ENCODE peak calls at places on chromosomes 2 and 18, in ten cellular contexts. One of them, this sample, is unnamed.

GRCh38 chr2:106581755-106582430 is 94.7 kb downstream of the CD8B2 start:
- DNase-seq in GM12878: no peak
- DNase-seq in Panc1: no peak
- DNase-seq in sigmoid colon: peak
- DNase-seq in endothelial cell of umbilical vein: no peak
- DNase-seq in spleen: peak
- DNase-seq in H1: peak
- DNase-seq in GM23338: peak
- DNase-seq in SK-N-SH: peak
- DNase-seq in stomach: peak
- DNase-seq in this sample: no peak

GRCh38 chr2:216578325-216578724 is 54.9 kb upstream of the IGFBP2 start:
- DNase-seq in endothelial cell of umbilical vein: no peak
- DNase-seq in Panc1: no peak
- DNase-seq in sigmoid colon: no peak
- DNase-seq in GM12878: no peak
- DNase-seq in SK-N-SH: no peak
- DNase-seq in H1: no peak
- DNase-seq in stomach: no peak
- DNase-seq in GM23338: no peak
- DNase-seq in spleen: no peak
- DNase-seq in this sample: no peak

GRCh38 chr2:42978175-42978886 is 185.9 kb upstream of the HAAO start:
- DNase-seq in H1: no peak
- DNase-seq in GM23338: no peak
- DNase-seq in stomach: no peak
- DNase-seq in Panc1: no peak
- DNase-seq in endothelial cell of umbilical vein: no peak
- DNase-seq in sigmoid colon: peak
- DNase-seq in spleen: peak
- DNase-seq in GM12878: no peak
- DNase-seq in SK-N-SH: peak
- DNase-seq in this sample: no peak

GRCh38 chr2:241854342-241855244 is 4.1 kb downstream of the PDCD1 start:
- DNase-seq in spleen: peak
- DNase-seq in stomach: no peak
- DNase-seq in Panc1: no peak
- DNase-seq in sigmoid colon: peak
- DNase-seq in SK-N-SH: peak
- DNase-seq in H1: no peak
- DNase-seq in GM23338: no peak
- DNase-seq in GM12878: no peak
- DNase-seq in endothelial cell of umbilical vein: no peak
- DNase-seq in this sample: peak

GRCh38 chr2:131673400-131674173 is 145.9 kb downstream of the CCDC74A start:
- DNase-seq in GM12878: no peak
- DNase-seq in Panc1: no peak
- DNase-seq in endothelial cell of umbilical vein: peak
- DNase-seq in GM23338: peak
- DNase-seq in H1: peak
- DNase-seq in stomach: peak
- DNase-seq in spleen: peak
- DNase-seq in sigmoid colon: peak
- DNase-seq in SK-N-SH: peak
- DNase-seq in this sample: peak

GRCh38 chr18:10926565-10927194 is 222.7 kb downstream of the PIEZO2 start:
- DNase-seq in endothelial cell of umbilical vein: peak
- DNase-seq in stomach: no peak
- DNase-seq in GM23338: peak
- DNase-seq in sigmoid colon: no peak
- DNase-seq in GM12878: peak
- DNase-seq in SK-N-SH: no peak
- DNase-seq in Panc1: no peak
- DNase-seq in spleen: no peak
- DNase-seq in H1: no peak
- DNase-seq in this sample: no peak

GRCh38 chr2:96842600-96842999 is 1.2 kb downstream of the ANKRD23 start:
- DNase-seq in spleen: no peak
- DNase-seq in SK-N-SH: no peak
- DNase-seq in GM23338: no peak
- DNase-seq in sigmoid colon: no peak
- DNase-seq in GM12878: no peak
- DNase-seq in endothelial cell of umbilical vein: no peak
- DNase-seq in Panc1: no peak
- DNase-seq in stomach: no peak
- DNase-seq in H1: no peak
- DNase-seq in this sample: no peak

GRCh38 chr2:132416996-132417395 is 391 bp downstream of the GPR39 start:
- DNase-seq in stomach: no peak
- DNase-seq in GM12878: no peak
- DNase-seq in spleen: no peak
- DNase-seq in sigmoid colon: no peak
- DNase-seq in GM23338: no peak
- DNase-seq in H1: no peak
- DNase-seq in Panc1: no peak
- DNase-seq in SK-N-SH: peak
- DNase-seq in endothelial cell of umbilical vein: no peak
- DNase-seq in this sample: no peak

GRCh38 chr18:36539674-36540073 is 242.2 kb downstream of the FHOD3 start:
- DNase-seq in endothelial cell of umbilical vein: no peak
- DNase-seq in H1: no peak
- DNase-seq in GM12878: no peak
- DNase-seq in spleen: no peak
- DNase-seq in sigmoid colon: no peak
- DNase-seq in GM23338: no peak
- DNase-seq in SK-N-SH: no peak
- DNase-seq in stomach: no peak
- DNase-seq in Panc1: no peak
- DNase-seq in this sample: no peak

GRCh38 chr2:196530910-196531309 is 108.6 kb upstream of the CCDC150 start:
- DNase-seq in H1: no peak
- DNase-seq in SK-N-SH: no peak
- DNase-seq in stomach: no peak
- DNase-seq in GM23338: no peak
- DNase-seq in GM12878: no peak
- DNase-seq in sigmoid colon: no peak
- DNase-seq in endothelial cell of umbilical vein: no peak
- DNase-seq in Panc1: no peak
- DNase-seq in spleen: no peak
- DNase-seq in this sample: no peak

DNA sequence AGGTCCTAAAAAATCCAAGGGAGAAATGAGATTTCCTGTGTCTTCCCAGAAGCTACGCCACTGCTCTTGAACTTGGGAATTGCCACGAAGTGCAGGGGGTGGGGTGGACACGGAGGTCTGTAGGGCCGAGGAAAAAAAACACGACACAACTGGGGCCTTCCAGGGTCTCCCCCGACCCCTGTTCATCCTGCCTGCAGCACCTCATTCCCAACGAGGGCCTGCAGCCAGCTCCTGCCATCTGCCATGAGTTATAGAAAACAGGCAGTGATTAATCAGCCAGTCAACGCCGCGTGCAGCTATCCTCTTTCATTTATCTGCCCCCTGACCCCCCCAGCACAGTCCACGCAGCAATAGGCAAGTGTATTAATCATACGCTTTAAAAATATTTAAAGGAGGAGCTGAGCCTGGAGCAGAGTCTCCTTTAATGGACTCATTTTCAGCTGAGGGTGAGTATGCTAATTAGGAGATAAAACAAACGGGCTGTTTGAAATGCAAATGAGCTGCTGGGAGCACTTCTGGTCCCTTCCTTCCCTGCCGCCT is 209.9 kb downstream of the TFCP2L1 start:
- DNase-seq in stomach: peak
- DNase-seq in H1: peak
- DNase-seq in Panc1: peak
- DNase-seq in GM23338: peak
- DNase-seq in spleen: no peak
- DNase-seq in sigmoid colon: peak
- DNase-seq in SK-N-SH: peak
- DNase-seq in endothelial cell of umbilical vein: peak
- DNase-seq in GM12878: peak
- DNase-seq in this sample: no peak
- TF ChIP-seq POLR2AphosphoS5 in stomach: peak
- TF ChIP-seq POLR2AphosphoS5 in H1: peak
- TF ChIP-seq POLR2AphosphoS5 in Panc1: peak
- TF ChIP-seq POLR2AphosphoS5 in GM23338: peak
- TF ChIP-seq POLR2AphosphoS5 in spleen: no peak
- TF ChIP-seq POLR2AphosphoS5 in sigmoid colon: peak
- TF ChIP-seq POLR2AphosphoS5 in SK-N-SH: peak
- TF ChIP-seq POLR2AphosphoS5 in endothelial cell of umbilical vein: peak
- TF ChIP-seq POLR2AphosphoS5 in GM12878: peak
- TF ChIP-seq POLR2AphosphoS5 in this sample: no peak

DNA sequence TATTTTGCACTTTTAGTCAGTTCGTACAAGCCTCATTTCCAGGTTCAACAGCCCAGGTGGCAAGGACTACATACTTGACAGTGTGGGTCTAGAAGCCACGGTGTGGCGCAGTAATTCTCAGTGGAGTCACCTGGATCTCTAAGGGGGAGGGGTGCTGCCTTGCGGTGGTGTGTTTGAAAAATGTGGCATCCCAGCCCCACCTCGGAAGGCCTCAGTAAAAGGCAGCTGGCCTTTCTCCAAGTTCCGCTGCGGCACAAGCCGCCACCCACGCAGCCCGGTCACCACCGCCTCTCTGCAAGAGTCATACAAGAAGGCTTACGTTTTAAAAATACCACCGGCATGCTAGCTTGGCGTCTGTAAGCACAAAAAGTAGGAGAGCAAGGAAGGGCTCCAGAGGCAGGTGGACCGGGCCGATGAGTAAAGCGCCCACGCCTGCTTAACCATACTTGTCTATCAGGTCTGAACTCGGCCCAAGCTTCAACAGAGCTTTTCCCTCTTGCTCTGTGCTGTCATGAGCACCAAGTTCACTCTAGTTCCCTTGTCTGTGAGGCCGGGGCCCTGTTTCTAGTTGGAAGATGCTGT is 49.5 kb downstream of the SPRED2 start:
- DNase-seq in endothelial cell of umbilical vein: no peak
- DNase-seq in spleen: peak
- DNase-seq in H1: no peak
- DNase-seq in GM12878: no peak
- DNase-seq in sigmoid colon: peak
- DNase-seq in SK-N-SH: peak
- DNase-seq in stomach: peak
- DNase-seq in Panc1: no peak
- DNase-seq in GM23338: peak
- DNase-seq in this sample: peak
- TF ChIP-seq POLR2AphosphoS5 in endothelial cell of umbilical vein: no peak
- TF ChIP-seq POLR2AphosphoS5 in spleen: peak
- TF ChIP-seq POLR2AphosphoS5 in H1: no peak
- TF ChIP-seq POLR2AphosphoS5 in GM12878: no peak
- TF ChIP-seq POLR2AphosphoS5 in sigmoid colon: peak
- TF ChIP-seq POLR2AphosphoS5 in SK-N-SH: no peak
- TF ChIP-seq POLR2AphosphoS5 in stomach: peak
- TF ChIP-seq POLR2AphosphoS5 in Panc1: no peak
- TF ChIP-seq POLR2AphosphoS5 in GM23338: no peak
- TF ChIP-seq POLR2AphosphoS5 in this sample: peak

GRCh38 chr18:50711401-50711800 is 108.4 kb downstream of the MRO start:
- DNase-seq in endothelial cell of umbilical vein: no peak
- DNase-seq in GM12878: no peak
- DNase-seq in SK-N-SH: no peak
- DNase-seq in GM23338: no peak
- DNase-seq in sigmoid colon: no peak
- DNase-seq in spleen: peak
- DNase-seq in H1: no peak
- DNase-seq in stomach: no peak
- DNase-seq in Panc1: no peak
- DNase-seq in this sample: no peak

GRCh38 chr18:50706199-50706598 is 113.6 kb downstream of the MRO start:
- DNase-seq in sigmoid colon: peak
- DNase-seq in GM12878: no peak
- DNase-seq in GM23338: no peak
- DNase-seq in SK-N-SH: no peak
- DNase-seq in Panc1: no peak
- DNase-seq in H1: no peak
- DNase-seq in endothelial cell of umbilical vein: no peak
- DNase-seq in stomach: no peak
- DNase-seq in spleen: peak
- DNase-seq in this sample: no peak

GRCh38 chr18:50704541-50704940 is 115.3 kb downstream of the MRO start:
- DNase-seq in Panc1: no peak
- DNase-seq in H1: no peak
- DNase-seq in sigmoid colon: peak
- DNase-seq in SK-N-SH: no peak
- DNase-seq in spleen: peak
- DNase-seq in GM23338: no peak
- DNase-seq in GM12878: no peak
- DNase-seq in endothelial cell of umbilical vein: no peak
- DNase-seq in stomach: no peak
- DNase-seq in this sample: no peak

GRCh38 chr18:50709215-50709614 is 110.6 kb downstream of the MRO start:
- DNase-seq in stomach: no peak
- DNase-seq in Panc1: no peak
- DNase-seq in endothelial cell of umbilical vein: no peak
- DNase-seq in SK-N-SH: no peak
- DNase-seq in GM12878: no peak
- DNase-seq in spleen: peak
- DNase-seq in GM23338: peak
- DNase-seq in H1: no peak
- DNase-seq in sigmoid colon: no peak
- DNase-seq in this sample: no peak

DNA sequence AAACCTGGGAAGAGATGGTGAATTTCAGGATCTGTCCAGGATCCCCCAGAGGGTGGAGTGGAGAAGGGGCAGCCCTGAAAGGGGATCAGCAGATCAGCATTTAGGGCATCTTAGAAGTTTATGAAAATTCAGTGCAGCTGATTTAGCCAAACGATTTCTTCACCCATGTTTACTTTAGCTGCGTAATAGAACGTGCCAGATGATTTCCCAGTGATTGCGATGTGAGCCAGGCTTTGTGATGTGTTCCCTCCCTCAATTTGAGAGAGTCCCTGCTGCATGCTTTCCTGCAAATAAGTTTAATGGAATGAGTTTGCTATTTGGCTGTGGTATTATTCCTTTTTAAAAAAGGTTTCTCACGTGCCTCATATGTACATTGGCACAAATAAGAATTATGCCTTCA is 112.0 kb downstream of the MRO start:
- DNase-seq in GM23338: no peak
- DNase-seq in spleen: peak
- DNase-seq in GM12878: no peak
- DNase-seq in H1: no peak
- DNase-seq in sigmoid colon: no peak
- DNase-seq in SK-N-SH: no peak
- DNase-seq in endothelial cell of umbilical vein: no peak
- DNase-seq in stomach: no peak
- DNase-seq in Panc1: no peak
- DNase-seq in this sample: no peak
- TF ChIP-seq POLR2AphosphoS5 in GM23338: no peak
- TF ChIP-seq POLR2AphosphoS5 in spleen: no peak
- TF ChIP-seq POLR2AphosphoS5 in GM12878: no peak
- TF ChIP-seq POLR2AphosphoS5 in H1: no peak
- TF ChIP-seq POLR2AphosphoS5 in sigmoid colon: peak
- TF ChIP-seq POLR2AphosphoS5 in SK-N-SH: no peak
- TF ChIP-seq POLR2AphosphoS5 in endothelial cell of umbilical vein: no peak
- TF ChIP-seq POLR2AphosphoS5 in stomach: peak
- TF ChIP-seq POLR2AphosphoS5 in Panc1: no peak
- TF ChIP-seq POLR2AphosphoS5 in this sample: no peak

DNA sequence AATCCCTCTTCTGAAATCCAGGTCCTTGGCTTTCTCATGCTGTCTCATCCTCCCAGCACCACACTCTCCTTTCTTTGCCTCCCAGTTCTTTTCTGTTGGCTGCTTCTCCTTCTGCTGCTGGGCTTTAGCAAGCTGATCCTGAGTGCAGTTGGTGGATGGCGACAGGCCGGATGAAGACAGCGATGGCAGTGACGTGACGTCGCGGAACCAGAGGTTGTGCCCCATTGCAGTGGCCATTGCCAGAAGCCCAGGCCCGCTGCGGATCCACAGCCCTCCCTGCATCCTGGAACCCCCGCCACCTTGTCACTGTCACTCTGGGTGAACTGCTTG is 75.2 kb downstream of the EIPR1 start:
- DNase-seq in GM12878: no peak
- DNase-seq in stomach: no peak
- DNase-seq in SK-N-SH: peak
- DNase-seq in H1: no peak
- DNase-seq in sigmoid colon: no peak
- DNase-seq in Panc1: no peak
- DNase-seq in GM23338: no peak
- DNase-seq in spleen: no peak
- DNase-seq in endothelial cell of umbilical vein: no peak
- DNase-seq in this sample: no peak
- TF ChIP-seq POLR2AphosphoS5 in GM12878: no peak
- TF ChIP-seq POLR2AphosphoS5 in stomach: no peak
- TF ChIP-seq POLR2AphosphoS5 in SK-N-SH: no peak
- TF ChIP-seq POLR2AphosphoS5 in H1: no peak
- TF ChIP-seq POLR2AphosphoS5 in sigmoid colon: no peak
- TF ChIP-seq POLR2AphosphoS5 in Panc1: no peak
- TF ChIP-seq POLR2AphosphoS5 in GM23338: no peak
- TF ChIP-seq POLR2AphosphoS5 in spleen: no peak
- TF ChIP-seq POLR2AphosphoS5 in endothelial cell of umbilical vein: no peak
- TF ChIP-seq POLR2AphosphoS5 in this sample: no peak